ENCODE peak calls at places on chromosomes 16 and 17, in six cellular contexts. Q is lower lobe of right lung; W is NCI-H2081; U is GM23338; O is heart right ventricle; F is stimulated activated CD8-positive, alpha-beta memory T cell treated with anti-CD3 and anti-CD28 coated beads, Interleukin-12 subunit alpha, Interleukin-12 subunit beta, amount 100 ng/mL, for 4 hours. E is an unnamed sample.

GRCh38 chr17:40070895-40071719 is 8.3 kb downstream of the THRA start:
- DNase-seq in Q (peak), W (no peak), F (no peak), U (peak), O (peak), E (no peak)

GRCh38 chr16:87342978-87343752 is 26.0 kb upstream of the C16orf95 start:
- DNase-seq in F (no peak), U (no peak), Q (no peak), O (no peak), W (no peak), E (no peak)

GRCh38 chr17:78103311-78103710 is 25.2 kb downstream of the TMC6 start:
- DNase-seq in Q (no peak), O (no peak), U (no peak), F (no peak), W (no peak), E (no peak)

GRCh38 chr16:88478889-88479794 is 26.1 kb downstream of the ZFPM1 start:
- DNase-seq in F (no peak), O (no peak), W (no peak), U (no peak), Q (no peak), E (no peak)

GRCh38 chr16:72886366-72886974 is 161.5 kb downstream of the ZFHX3 start:
- DNase-seq in O (no peak), Q (no peak), F (no peak), U (no peak), W (no peak), E (no peak)

GRCh38 chr16:59045496-59045895 is 311.4 kb upstream of the GOT2 start:
- DNase-seq in W (no peak), U (no peak), F (no peak), Q (no peak), O (no peak), E (no peak)

GRCh38 chr17:6554336-6554735 is 2.0 kb downstream of the PITPNM3 start:
- DNase-seq in O (no peak), W (no peak), Q (no peak), U (no peak), F (no peak), E (no peak)

GRCh38 chr16:51222016-51222415 is 70.9 kb upstream of the SALL1 start:
- DNase-seq in Q (no peak), F (no peak), W (peak), O (no peak), U (no peak), E (no peak)

GRCh38 chr17:62653831-62654829 is 26.7 kb downstream of the MRC2 start:
- DNase-seq in W (no peak), F (no peak), O (peak), Q (peak), U (no peak), E (peak)

GRCh38 chr16:11407047-11407982 is 62.1 kb downstream of the RMI2 start:
- DNase-seq in O (peak), F (peak), W (peak), U (peak), Q (no peak), E (no peak)

GRCh38 chr17:36545465-36546417 is 1.0 kb downstream of the GGNBP2 start:
- DNase-seq in W (peak), Q (peak), O (peak), U (peak), F (peak), E (peak)

E was measured in chondrocyte.